ENCODE peak calls at places on chromosomes 4 and X, in seven cellular contexts. One of them, this sample, is unnamed. For H3K9me3, the result is how much of the 10 kb centered on the place peaks cover.

GRCh38 chr4:188934320-188934975 is 795.2 kb downstream of the TRIML1 start:
- DNase-seq in mucosa of descending colon: no peak
- DNase-seq in fibroblast of lung: peak
- DNase-seq in CD8-positive, alpha-beta memory T cell: no peak
- DNase-seq in IMR-90: peak
- DNase-seq in GM23248: peak
- DNase-seq in heart left ventricle: no peak
- DNase-seq in this sample: no peak

GRCh38 chr4:168560184-168560834 is 63.5 kb downstream of the PALLD start:
- DNase-seq in CD8-positive, alpha-beta memory T cell: no peak
- DNase-seq in fibroblast of lung: peak
- DNase-seq in IMR-90: peak
- DNase-seq in heart left ventricle: no peak
- DNase-seq in GM23248: peak
- DNase-seq in mucosa of descending colon: peak
- DNase-seq in this sample: no peak

GRCh38 chr4:123832173-123833026 is 435.8 kb downstream of the SPRY1 start:
- DNase-seq in fibroblast of lung: peak
- DNase-seq in mucosa of descending colon: peak
- DNase-seq in GM23248: peak
- DNase-seq in CD8-positive, alpha-beta memory T cell: no peak
- DNase-seq in heart left ventricle: peak
- DNase-seq in IMR-90: peak
- DNase-seq in this sample: no peak

GRCh38 chr4:154399259-154399974 is 92.2 kb downstream of the DCHS2 start:
- DNase-seq in fibroblast of lung: peak
- DNase-seq in GM23248: peak
- DNase-seq in mucosa of descending colon: peak
- DNase-seq in CD8-positive, alpha-beta memory T cell: no peak
- DNase-seq in IMR-90: peak
- DNase-seq in heart left ventricle: no peak
- DNase-seq in this sample: no peak

GRCh38 chrX:131792789-131793462 is 230.2 kb upstream of the STK26 start:
- DNase-seq in fibroblast of lung: no peak
- DNase-seq in GM23248: peak
- DNase-seq in heart left ventricle: peak
- DNase-seq in mucosa of descending colon: no peak
- DNase-seq in IMR-90: peak
- DNase-seq in CD8-positive, alpha-beta memory T cell: peak
- DNase-seq in this sample: no peak

GRCh38 chr4:160514126-160514525 is 1411.2 kb downstream of the RAPGEF2 start:
- DNase-seq in CD8-positive, alpha-beta memory T cell: no peak
- DNase-seq in IMR-90: no peak
- DNase-seq in GM23248: no peak
- DNase-seq in mucosa of descending colon: no peak
- DNase-seq in fibroblast of lung: no peak
- DNase-seq in heart left ventricle: no peak
- DNase-seq in this sample: no peak

GRCh38 chr4:187218705-187219245 is 495.1 kb upstream of the FAT1 start:
- DNase-seq in mucosa of descending colon: no peak
- DNase-seq in GM23248: no peak
- DNase-seq in CD8-positive, alpha-beta memory T cell: no peak
- DNase-seq in fibroblast of lung: peak
- DNase-seq in IMR-90: peak
- DNase-seq in heart left ventricle: no peak
- DNase-seq in this sample: no peak

GRCh38 chrX:56762707-56763555 is 33.9 kb downstream of the NBDY start:
- DNase-seq in IMR-90: no peak
- DNase-seq in CD8-positive, alpha-beta memory T cell: no peak
- DNase-seq in GM23248: no peak
- DNase-seq in fibroblast of lung: no peak
- DNase-seq in mucosa of descending colon: no peak
- DNase-seq in heart left ventricle: no peak
- DNase-seq in this sample: no peak

DNA sequence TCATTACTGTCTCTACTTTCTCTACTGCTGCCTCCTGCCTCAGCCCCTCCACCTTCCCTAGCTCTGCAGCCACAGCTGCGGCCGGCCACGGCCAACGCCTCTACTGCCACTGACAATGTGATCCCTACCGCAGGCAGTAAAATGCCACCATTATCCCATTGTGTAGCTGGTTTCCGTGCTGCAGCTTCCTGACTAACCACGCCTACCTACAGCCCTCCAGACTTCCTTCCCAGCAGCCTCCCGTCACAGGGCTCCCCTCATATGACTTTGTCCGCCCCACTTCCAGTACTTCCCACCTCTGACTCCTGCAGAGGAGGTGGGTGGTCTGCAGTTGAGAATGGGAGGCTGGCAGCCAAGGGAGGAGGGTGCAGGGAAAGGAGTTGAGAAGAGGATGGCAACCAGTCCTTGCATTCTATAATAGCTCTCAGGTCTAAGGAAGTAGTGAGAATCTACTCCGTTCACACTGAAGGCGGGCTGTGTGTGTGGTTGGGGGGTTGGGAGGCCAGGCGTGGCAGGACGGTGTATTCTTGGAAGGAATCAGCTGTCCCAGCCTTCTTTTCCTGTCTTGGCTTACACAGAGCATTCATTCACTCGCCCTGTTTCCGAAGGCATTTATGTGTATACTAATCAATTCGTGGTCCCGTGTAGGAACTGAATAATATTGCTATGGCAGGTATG is 33.1 kb upstream of the USP51 start:
- DNase-seq in mucosa of descending colon: no peak
- DNase-seq in fibroblast of lung: no peak
- DNase-seq in CD8-positive, alpha-beta memory T cell: no peak
- DNase-seq in IMR-90: no peak
- DNase-seq in GM23248: no peak
- DNase-seq in heart left ventricle: peak
- DNase-seq in this sample: no peak
- H3K9me3 ChIP-seq in mucosa of descending colon: under half
- H3K9me3 ChIP-seq in fibroblast of lung: under half
- H3K9me3 ChIP-seq in CD8-positive, alpha-beta memory T cell: under half
- H3K9me3 ChIP-seq in IMR-90: under half
- H3K9me3 ChIP-seq in GM23248: under half
- H3K9me3 ChIP-seq in heart left ventricle: under half
- H3K9me3 ChIP-seq in this sample: under half

DNA sequence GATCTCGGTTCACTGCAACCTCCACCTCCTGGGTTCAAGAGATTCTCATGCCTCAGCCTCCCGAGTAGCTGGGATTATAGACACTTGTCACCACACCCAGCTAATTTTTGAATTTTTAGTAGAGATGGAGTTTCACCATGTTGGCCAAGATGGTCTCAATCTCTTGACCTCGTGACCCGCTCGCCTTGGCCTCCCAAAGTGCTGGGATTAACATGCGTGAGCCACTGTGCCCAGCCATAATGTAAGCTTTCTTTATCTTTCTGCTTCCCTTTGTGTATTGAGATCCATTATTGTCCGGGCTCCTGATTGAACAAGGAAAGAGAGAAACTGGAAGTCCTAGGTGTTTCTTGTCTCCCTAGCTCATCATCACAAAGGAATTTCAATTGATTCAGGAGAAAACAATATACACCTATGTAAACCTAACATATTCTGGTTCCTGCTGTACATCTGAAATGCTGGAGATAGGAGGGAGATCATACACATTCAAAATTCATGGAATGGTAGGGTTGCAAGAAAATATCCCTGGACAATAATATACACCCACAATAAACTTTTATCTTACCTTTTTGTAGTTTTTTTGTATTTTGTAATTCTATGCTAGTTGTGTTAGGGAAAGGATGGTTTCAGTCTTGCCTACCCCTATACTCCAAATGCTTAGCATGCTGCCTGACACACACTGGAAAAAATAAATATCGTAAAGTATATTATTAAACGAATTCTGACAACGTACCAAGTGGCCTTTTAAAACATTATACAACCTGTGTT is 194.4 kb upstream of the HS3ST1 start:
- DNase-seq in GM23248: no peak
- DNase-seq in fibroblast of lung: no peak
- DNase-seq in mucosa of descending colon: no peak
- DNase-seq in IMR-90: no peak
- DNase-seq in CD8-positive, alpha-beta memory T cell: no peak
- DNase-seq in heart left ventricle: no peak
- DNase-seq in this sample: no peak
- H3K9me3 ChIP-seq in GM23248: under half
- H3K9me3 ChIP-seq in fibroblast of lung: under half
- H3K9me3 ChIP-seq in mucosa of descending colon: under half
- H3K9me3 ChIP-seq in IMR-90: under half
- H3K9me3 ChIP-seq in CD8-positive, alpha-beta memory T cell: under half
- H3K9me3 ChIP-seq in heart left ventricle: under half
- H3K9me3 ChIP-seq in this sample: under half

GRCh38 chr4:173334085-173334890 is at the start of gene HMGB2:
- DNase-seq in mucosa of descending colon: peak
- DNase-seq in CD8-positive, alpha-beta memory T cell: peak
- DNase-seq in IMR-90: peak
- DNase-seq in fibroblast of lung: peak
- DNase-seq in heart left ventricle: peak
- DNase-seq in GM23248: peak
- DNase-seq in this sample: peak

GRCh38 chr4:173333658-173334084 is 487 bp downstream of the HMGB2 start:
- DNase-seq in GM23248: peak
- DNase-seq in IMR-90: peak
- DNase-seq in heart left ventricle: peak
- DNase-seq in fibroblast of lung: peak
- DNase-seq in mucosa of descending colon: peak
- DNase-seq in CD8-positive, alpha-beta memory T cell: no peak
- DNase-seq in this sample: peak

GRCh38 chr4:173334891-173335754 is 965 bp upstream of the HMGB2 start:
- DNase-seq in CD8-positive, alpha-beta memory T cell: no peak
- DNase-seq in fibroblast of lung: peak
- DNase-seq in IMR-90: peak
- DNase-seq in mucosa of descending colon: peak
- DNase-seq in GM23248: peak
- DNase-seq in heart left ventricle: peak
- DNase-seq in this sample: no peak

GRCh38 chr4:173332021-173332487 is 2.1 kb downstream of the HMGB2 start:
- DNase-seq in fibroblast of lung: peak
- DNase-seq in IMR-90: peak
- DNase-seq in GM23248: peak
- DNase-seq in mucosa of descending colon: no peak
- DNase-seq in CD8-positive, alpha-beta memory T cell: peak
- DNase-seq in heart left ventricle: no peak
- DNase-seq in this sample: no peak

GRCh38 chr4:173332963-173333657 is 1.0 kb downstream of the HMGB2 start:
- DNase-seq in IMR-90: peak
- DNase-seq in mucosa of descending colon: peak
- DNase-seq in GM23248: peak
- DNase-seq in CD8-positive, alpha-beta memory T cell: peak
- DNase-seq in fibroblast of lung: no peak
- DNase-seq in heart left ventricle: no peak
- DNase-seq in this sample: no peak
- H3K9me3 ChIP-seq in IMR-90: under half
- H3K9me3 ChIP-seq in mucosa of descending colon: under half
- H3K9me3 ChIP-seq in GM23248: under half
- H3K9me3 ChIP-seq in CD8-positive, alpha-beta memory T cell: under half
- H3K9me3 ChIP-seq in fibroblast of lung: under half
- H3K9me3 ChIP-seq in heart left ventricle: under half
- H3K9me3 ChIP-seq in this sample: under half

GRCh38 chrX:119093991-119094741 is 21.4 kb downstream of the CT47C1 start:
- DNase-seq in CD8-positive, alpha-beta memory T cell: no peak
- DNase-seq in IMR-90: peak
- DNase-seq in mucosa of descending colon: peak
- DNase-seq in heart left ventricle: no peak
- DNase-seq in GM23248: peak
- DNase-seq in fibroblast of lung: no peak
- DNase-seq in this sample: no peak
- H3K9me3 ChIP-seq in CD8-positive, alpha-beta memory T cell: under half
- H3K9me3 ChIP-seq in IMR-90: under half
- H3K9me3 ChIP-seq in mucosa of descending colon: under half
- H3K9me3 ChIP-seq in heart left ventricle: under half
- H3K9me3 ChIP-seq in GM23248: under half
- H3K9me3 ChIP-seq in fibroblast of lung: under half
- H3K9me3 ChIP-seq in this sample: under half

DNA sequence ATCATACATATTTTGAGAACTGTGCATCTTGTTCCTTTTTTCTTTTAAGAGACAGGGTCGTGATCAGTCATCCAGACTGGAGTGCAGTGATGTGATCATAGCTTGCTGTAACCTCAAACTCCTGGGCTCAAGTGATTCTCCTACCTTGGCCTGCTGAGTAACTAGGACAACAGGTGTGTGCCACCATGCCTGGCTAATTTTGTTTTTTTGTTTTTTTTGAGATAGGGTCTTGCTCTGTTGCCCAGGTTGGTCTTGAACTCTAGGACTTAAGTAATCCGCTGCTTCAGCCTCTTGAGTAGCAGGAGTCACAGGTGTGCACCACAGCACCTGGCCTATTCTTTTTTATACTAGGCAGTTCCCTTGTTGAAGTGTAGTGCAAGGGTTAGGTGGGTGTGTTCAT is 24.6 kb downstream of the KDM6A start:
- DNase-seq in CD8-positive, alpha-beta memory T cell: no peak
- DNase-seq in mucosa of descending colon: no peak
- DNase-seq in fibroblast of lung: no peak
- DNase-seq in GM23248: no peak
- DNase-seq in IMR-90: no peak
- DNase-seq in heart left ventricle: no peak
- DNase-seq in this sample: no peak
- H3K9me3 ChIP-seq in CD8-positive, alpha-beta memory T cell: under half
- H3K9me3 ChIP-seq in mucosa of descending colon: under half
- H3K9me3 ChIP-seq in fibroblast of lung: under half
- H3K9me3 ChIP-seq in GM23248: under half
- H3K9me3 ChIP-seq in IMR-90: under half
- H3K9me3 ChIP-seq in heart left ventricle: under half
- H3K9me3 ChIP-seq in this sample: under half

GRCh38 chr4:140861359-140862181 is 105.4 kb upstream of the TBC1D9 start:
- DNase-seq in fibroblast of lung: peak
- DNase-seq in mucosa of descending colon: peak
- DNase-seq in GM23248: peak
- DNase-seq in IMR-90: peak
- DNase-seq in heart left ventricle: peak
- DNase-seq in CD8-positive, alpha-beta memory T cell: peak
- DNase-seq in this sample: no peak
- H3K9me3 ChIP-seq in fibroblast of lung: under half
- H3K9me3 ChIP-seq in mucosa of descending colon: under half
- H3K9me3 ChIP-seq in GM23248: under half
- H3K9me3 ChIP-seq in IMR-90: under half
- H3K9me3 ChIP-seq in heart left ventricle: under half
- H3K9me3 ChIP-seq in CD8-positive, alpha-beta memory T cell: under half
- H3K9me3 ChIP-seq in this sample: under half

GRCh38 chr4:88341227-88342192 is 37.1 kb upstream of the HERC6 start:
- DNase-seq in fibroblast of lung: peak
- DNase-seq in CD8-positive, alpha-beta memory T cell: no peak
- DNase-seq in IMR-90: peak
- DNase-seq in GM23248: peak
- DNase-seq in mucosa of descending colon: peak
- DNase-seq in heart left ventricle: peak
- DNase-seq in this sample: no peak
- H3K9me3 ChIP-seq in fibroblast of lung: under half
- H3K9me3 ChIP-seq in CD8-positive, alpha-beta memory T cell: under half
- H3K9me3 ChIP-seq in IMR-90: under half
- H3K9me3 ChIP-seq in GM23248: under half
- H3K9me3 ChIP-seq in mucosa of descending colon: under half
- H3K9me3 ChIP-seq in heart left ventricle: under half
- H3K9me3 ChIP-seq in this sample: under half

GRCh38 chrX:101348452-101349222 is at the start of gene TIMM8A:
- DNase-seq in heart left ventricle: peak
- DNase-seq in GM23248: peak
- DNase-seq in fibroblast of lung: peak
- DNase-seq in mucosa of descending colon: peak
- DNase-seq in IMR-90: peak
- DNase-seq in CD8-positive, alpha-beta memory T cell: peak
- DNase-seq in this sample: peak
- H3K9me3 ChIP-seq in heart left ventricle: under half
- H3K9me3 ChIP-seq in GM23248: under half
- H3K9me3 ChIP-seq in fibroblast of lung: under half
- H3K9me3 ChIP-seq in mucosa of descending colon: under half
- H3K9me3 ChIP-seq in IMR-90: under half
- H3K9me3 ChIP-seq in CD8-positive, alpha-beta memory T cell: under half
- H3K9me3 ChIP-seq in this sample: under half

GRCh38 chrX:67697452-67697851 is 153.6 kb downstream of the AR start:
- DNase-seq in fibroblast of lung: no peak
- DNase-seq in CD8-positive, alpha-beta memory T cell: no peak
- DNase-seq in IMR-90: no peak
- DNase-seq in heart left ventricle: no peak
- DNase-seq in GM23248: no peak
- DNase-seq in mucosa of descending colon: no peak
- DNase-seq in this sample: no peak
- H3K9me3 ChIP-seq in fibroblast of lung: under half
- H3K9me3 ChIP-seq in CD8-positive, alpha-beta memory T cell: under half
- H3K9me3 ChIP-seq in IMR-90: under half
- H3K9me3 ChIP-seq in heart left ventricle: under half
- H3K9me3 ChIP-seq in GM23248: under half
- H3K9me3 ChIP-seq in mucosa of descending colon: under half
- H3K9me3 ChIP-seq in this sample: under half